ENCODE peak calls at places on chromosomes 1 and 21, in five cellular contexts. O, D, Z, E and Y are unnamed samples.

GRCh38 chr1:42368096-42368795 is 12.3 kb upstream of the RIMKLA start:
- DNase-seq in O (no peak), D (no peak), Z (no peak), E (peak; percentile 37), Y (no peak)

GRCh38 chr1:150555198-150555970 is 6.2 kb downstream of the ADAMTSL4 start:
- DNase-seq in O (no peak), D (no peak), Z (no peak), E (no peak), Y (peak; percentile 81)

GRCh38 chr1:153841463-153841994 is 66.3 kb downstream of the SLC27A3 start:
- DNase-seq in O (peak; percentile 65), D (no peak), Z (no peak), E (no peak), Y (no peak)

GRCh38 chr1:41493626-41494350 is 9.3 kb upstream of the EDN2 start:
- DNase-seq in O (no peak), D (no peak), Z (no peak), E (no peak), Y (no peak)

GRCh38 chr21:17784604-17785402 is 34.4 kb downstream of the C21orf91 start:
- DNase-seq in O (no peak), D (no peak), Z (no peak), E (no peak), Y (no peak)

GRCh38 chr1:88773540-88774150 is 89.6 kb downstream of the PKN2 start:
- DNase-seq in O (peak; percentile 28), D (no peak), Z (peak; percentile 16), E (peak; percentile 49), Y (no peak)

GRCh38 chr1:41225495-41225894 is 16.6 kb downstream of the SCMH1 start:
- DNase-seq in O (no peak), D (no peak), Z (no peak), E (no peak), Y (no peak)

GRCh38 chr21:41491412-41491811 is 16.5 kb downstream of the TMPRSS2 start:
- DNase-seq in O (no peak), D (no peak), Z (no peak), E (no peak), Y (no peak)

GRCh38 chr1:118921994-118922393 is 66.1 kb downstream of the TBX15 start:
- DNase-seq in O (no peak), D (no peak), Z (no peak), E (no peak), Y (no peak)

GRCh38 chr1:59705849-59706599 is 108.7 kb upstream of the HOOK1 start:
- DNase-seq in O (peak; percentile 93), D (no peak), Z (no peak), E (no peak), Y (no peak)

GRCh38 chr1:6008084-6008415 is 15.8 kb upstream of the NPHP4 start:
- DNase-seq in O (no peak), D (no peak), Z (no peak), E (no peak), Y (peak; percentile 47)

GRCh38 chr1:36420409-36420808 is 22.7 kb upstream of the LSM10 start:
- DNase-seq in O (peak; percentile 82), D (no peak), Z (no peak), E (no peak), Y (no peak)

GRCh38 chr1:225757927-225758460 is 19.6 kb upstream of the SRP9 start:
- DNase-seq in O (no peak), D (no peak), Z (no peak), E (no peak), Y (no peak)

GRCh38 chr1:225762002-225762441 is 15.6 kb upstream of the SRP9 start:
- DNase-seq in O (no peak), D (no peak), Z (no peak), E (peak; percentile 59), Y (no peak)

GRCh38 chr1:225763815-225764548 is 13.6 kb upstream of the SRP9 start:
- DNase-seq in O (peak; percentile 92), D (no peak), Z (no peak), E (peak; percentile 54), Y (no peak)

GRCh38 chr1:225762444-225762843 is 15.2 kb upstream of the SRP9 start:
- DNase-seq in O (peak; percentile 64), D (no peak), Z (no peak), E (peak; percentile 60), Y (no peak)

GRCh38 chr1:225760531-225760930 is 17.1 kb upstream of the SRP9 start:
- DNase-seq in O (no peak), D (no peak), Z (no peak), E (no peak), Y (no peak)
- TF ChIP-seq CTCF in O (no peak), D (no peak), Z (no peak), E (no peak), Y (no peak)

DNA sequence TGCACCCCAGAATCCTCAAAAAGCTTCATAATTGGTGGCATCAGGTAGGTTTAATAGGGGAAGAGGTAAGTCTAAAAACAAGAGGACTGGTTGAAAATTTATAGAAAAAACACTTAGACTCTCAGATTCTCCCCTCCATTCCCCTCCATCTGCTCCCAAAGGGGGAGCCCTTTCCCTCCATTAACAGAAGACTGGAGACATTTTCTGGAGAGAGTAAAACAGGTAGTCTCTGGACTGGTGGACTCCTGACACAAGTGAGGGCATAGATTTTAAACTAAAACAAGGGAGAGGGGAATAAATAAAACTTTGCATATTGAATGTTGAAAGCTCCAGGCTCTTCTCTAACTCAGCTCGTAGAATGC is 54.0 kb upstream of the IPO9 start:
- DNase-seq in O (no peak), D (no peak), Z (no peak), E (no peak), Y (no peak)
- TF ChIP-seq CTCF in O (peak; percentile 28), D (no peak), Z (no peak), E (no peak), Y (no peak)

DNA sequence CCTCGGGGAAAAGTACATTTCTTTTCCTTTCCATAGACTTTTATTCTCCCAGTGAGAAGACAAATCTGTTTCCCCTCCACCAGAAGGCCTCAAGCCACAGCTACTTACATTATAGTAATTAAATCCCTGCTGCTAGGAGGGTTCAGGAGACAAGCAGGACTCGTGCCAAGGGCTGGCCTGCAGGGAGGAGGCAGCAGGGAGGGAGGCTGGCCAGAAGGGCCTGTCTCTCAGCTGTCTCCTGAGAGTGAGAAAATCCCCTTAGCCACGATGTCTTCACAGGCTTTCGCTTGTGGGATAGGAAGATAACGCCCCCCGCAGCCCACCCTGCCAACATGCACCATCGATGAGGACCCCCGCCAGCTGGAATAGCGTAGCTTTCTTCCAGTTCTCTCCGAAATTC is 14.0 kb downstream of the KCNN3 start:
- DNase-seq in O (no peak), D (no peak), Z (no peak), E (no peak), Y (no peak)
- TF ChIP-seq CTCF in O (no peak), D (no peak), Z (no peak), E (no peak), Y (no peak)

GRCh38 chr1:99731384-99731783 is 35.1 kb downstream of the FRRS1 start:
- DNase-seq in O (peak; percentile 63), D (no peak), Z (no peak), E (no peak), Y (no peak)

GRCh38 chr1:99735852-99736251 is 30.6 kb downstream of the FRRS1 start:
- DNase-seq in O (no peak), D (no peak), Z (no peak), E (no peak), Y (no peak)

GRCh38 chr1:99738858-99739465 is 27.5 kb downstream of the FRRS1 start:
- DNase-seq in O (no peak), D (no peak), Z (no peak), E (peak; percentile 2), Y (no peak)

GRCh38 chr1:99740141-99740540 is 26.3 kb downstream of the FRRS1 start:
- DNase-seq in O (no peak), D (no peak), Z (no peak), E (no peak), Y (no peak)

DNA sequence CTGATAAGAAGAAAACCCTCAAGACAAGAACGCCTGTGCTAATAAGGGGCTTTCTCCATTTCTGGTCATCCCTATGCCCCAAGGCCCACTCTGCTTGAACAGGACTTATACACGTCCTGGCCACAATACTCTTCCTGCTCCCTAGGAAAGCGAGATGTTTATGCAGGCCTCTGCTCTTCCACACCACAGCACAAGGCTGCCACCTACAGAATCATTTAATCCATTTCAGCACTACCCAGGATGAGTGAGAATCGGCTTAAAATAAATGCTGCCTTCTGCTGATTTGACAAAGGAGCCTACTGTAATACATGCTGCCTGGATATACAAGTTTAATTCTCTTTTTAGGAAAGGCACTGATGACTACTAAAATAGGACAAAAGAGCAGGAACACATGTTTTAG is 29.4 kb downstream of the FRRS1 start:
- DNase-seq in O (peak; percentile 78), D (no peak), Z (no peak), E (peak; percentile 74), Y (no peak)
- TF ChIP-seq CTCF in O (peak; percentile 56), D (no peak), Z (no peak), E (peak; percentile 50), Y (peak; percentile 83)

GRCh38 chr1:238196516-238196915 is 305.8 kb upstream of the ZP4 start:
- DNase-seq in O (no peak), D (no peak), Z (no peak), E (no peak), Y (no peak)
- TF ChIP-seq CTCF in O (no peak), D (no peak), Z (no peak), E (no peak), Y (no peak)

GRCh38 chr1:182143154-182143657 is 81.7 kb upstream of the ZNF648 start:
- DNase-seq in O (peak; percentile 88), D (peak; percentile 99), Z (peak; percentile 69), E (peak; percentile 78), Y (no peak)
- TF ChIP-seq CTCF in O (peak; percentile 97), D (peak; percentile 94), Z (peak; percentile 90), E (peak; percentile 75), Y (peak; percentile 98)

DNA sequence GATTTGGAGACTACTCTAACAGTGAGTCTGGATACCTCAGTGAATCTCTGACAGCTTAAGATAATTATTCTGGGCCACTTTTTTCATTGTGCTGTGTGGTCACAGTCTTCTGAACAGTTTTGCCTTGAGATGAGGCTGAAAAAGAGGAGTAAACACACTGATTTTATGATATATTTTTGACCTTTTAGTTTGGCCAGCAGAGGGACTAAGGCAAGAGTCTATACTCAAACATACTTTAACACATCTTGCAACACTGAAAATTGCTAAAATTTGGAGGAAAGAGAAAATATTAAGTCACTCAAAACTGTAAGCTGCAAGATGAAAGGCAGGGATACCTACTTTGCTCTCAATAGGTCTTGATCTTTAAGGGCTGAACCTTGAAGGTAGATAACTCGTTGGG is 182.7 kb downstream of the KCNT2 start:
- DNase-seq in O (no peak), D (no peak), Z (no peak), E (no peak), Y (no peak)
- TF ChIP-seq CTCF in O (peak; percentile 19), D (no peak), Z (no peak), E (no peak), Y (peak; percentile 39)

GRCh38 chr21:42861311-42862122 is 17.8 kb downstream of the WDR4 start:
- DNase-seq in O (no peak), D (no peak), Z (no peak), E (no peak), Y (no peak)
- TF ChIP-seq CTCF in O (no peak), D (no peak), Z (no peak), E (no peak), Y (peak; percentile 20)